ENCODE peak calls at places on chromosomes 13 and 19, in four cellular contexts. Q is mesothelial cell of epicardium, G is thoracic aorta, H is choroid plexus epithelial cell. U is an unnamed sample.

GRCh38 chr13:99653526-99653925 is 152.3 kb downstream of the TM9SF2 start:
- DNase-seq in H (no peak), G (no peak), Q (no peak), U (no peak)

GRCh38 chr19:50710094-50710493 is 9.5 kb downstream of the SHANK1 start:
- DNase-seq in G (no peak), H (no peak), Q (no peak), U (no peak)

GRCh38 chr13:54287062-54287764 is 1258.6 kb downstream of the OLFM4 start:
- DNase-seq in H (no peak), Q (no peak), G (no peak), U (no peak)

GRCh38 chr19:2015611-2015950 is at the start of gene BTBD2:
- DNase-seq in G (no peak), Q (no peak), H (peak), U (peak)

GRCh38 chr13:48827709-48828108 is 148.0 kb upstream of the FNDC3A start:
- DNase-seq in G (no peak), H (no peak), Q (no peak), U (no peak)

GRCh38 chr19:46000497-46001246 is 5.4 kb downstream of the CCDC61 start:
- DNase-seq in G (no peak), H (peak), Q (no peak), U (no peak)

GRCh38 chr19:40225440-40226305 is 816 bp downstream of the CCNP start:
- DNase-seq in Q (no peak), G (no peak), H (peak), U (no peak)

GRCh38 chr13:73138276-73138950 is 79.6 kb downstream of the KLF5 start:
- DNase-seq in G (no peak), H (peak), Q (no peak), U (peak)

GRCh38 chr13:29543230-29544215 is 52.0 kb downstream of the SLC7A1 start:
- DNase-seq in Q (no peak), G (no peak), H (peak), U (no peak)

GRCh38 chr19:33209844-33210230 is 15.7 kb downstream of the LRP3 start:
- DNase-seq in H (no peak), G (no peak), Q (no peak), U (no peak)

GRCh38 chr19:17616961-17617806 is 61.7 kb downstream of the COLGALT1 start:
- DNase-seq in H (no peak), Q (no peak), G (no peak), U (no peak)

GRCh38 chr19:33064117-33064777 is 441 bp downstream of the RHPN2 start:
- DNase-seq in H (no peak), G (no peak), Q (peak), U (no peak)

GRCh38 chr19:8580710-8581281 is 3.6 kb upstream of the MYO1F start:
- DNase-seq in G (peak), H (peak), Q (peak), U (peak)

GRCh38 chr19:10863107-10863700 is 8.1 kb upstream of the CARM1 start:
- DNase-seq in Q (no peak), H (peak), G (no peak), U (no peak)

GRCh38 chr19:10862561-10863106 is 8.7 kb upstream of the CARM1 start:
- DNase-seq in G (no peak), H (no peak), Q (no peak), U (no peak)

GRCh38 chr19:10864538-10864899 is 6.8 kb upstream of the CARM1 start:
- DNase-seq in H (peak), Q (peak), G (peak), U (peak)

GRCh38 chr19:10858204-10858828 is 10.1 kb downstream of the C19orf38 start:
- DNase-seq in Q (no peak), G (no peak), H (peak), U (no peak)

GRCh38 chr19:10861118-10861651 is 10.2 kb upstream of the CARM1 start:
- DNase-seq in H (peak), Q (no peak), G (no peak), U (no peak)
- TF ChIP-seq CTCF in H (peak), Q (peak), G (peak), U (peak)

GRCh38 chr13:101149735-101150380 is 266.4 kb downstream of the NALCN start:
- DNase-seq in G (no peak), H (peak), Q (no peak), U (peak)
- TF ChIP-seq CTCF in G (no peak), H (peak), Q (no peak), U (peak)

GRCh38 chr19:53308339-53308811 is 25.2 kb upstream of the ZNF845 start:
- DNase-seq in Q (no peak), G (no peak), H (peak), U (no peak)
- TF ChIP-seq CTCF in Q (peak), G (no peak), H (peak), U (peak)

GRCh38 chr13:24161010-24161775 is 673 bp downstream of the SPATA13 start:
- DNase-seq in Q (no peak), H (no peak), G (no peak), U (no peak)
- TF ChIP-seq CTCF in Q (no peak), H (no peak), G (no peak), U (no peak)

GRCh38 chr13:38582133-38582532 is 104.7 kb upstream of the FREM2 start:
- DNase-seq in H (peak), Q (no peak), G (no peak), U (no peak)
- TF ChIP-seq CTCF in H (peak), Q (peak), G (peak), U (peak)

GRCh38 chr19:29660835-29661234 is 4.4 kb upstream of the PLEKHF1 start:
- DNase-seq in G (no peak), H (no peak), Q (no peak), U (no peak)

GRCh38 chr19:29662278-29662603 is 3.0 kb upstream of the PLEKHF1 start:
- DNase-seq in H (no peak), G (no peak), Q (no peak), U (no peak)

GRCh38 chr19:29663861-29664752 is 1.2 kb upstream of the PLEKHF1 start:
- DNase-seq in Q (no peak), H (peak), G (no peak), U (no peak)

GRCh38 chr19:29664753-29665214 is 477 bp upstream of the PLEKHF1 start:
- DNase-seq in Q (no peak), H (no peak), G (no peak), U (no peak)

DNA sequence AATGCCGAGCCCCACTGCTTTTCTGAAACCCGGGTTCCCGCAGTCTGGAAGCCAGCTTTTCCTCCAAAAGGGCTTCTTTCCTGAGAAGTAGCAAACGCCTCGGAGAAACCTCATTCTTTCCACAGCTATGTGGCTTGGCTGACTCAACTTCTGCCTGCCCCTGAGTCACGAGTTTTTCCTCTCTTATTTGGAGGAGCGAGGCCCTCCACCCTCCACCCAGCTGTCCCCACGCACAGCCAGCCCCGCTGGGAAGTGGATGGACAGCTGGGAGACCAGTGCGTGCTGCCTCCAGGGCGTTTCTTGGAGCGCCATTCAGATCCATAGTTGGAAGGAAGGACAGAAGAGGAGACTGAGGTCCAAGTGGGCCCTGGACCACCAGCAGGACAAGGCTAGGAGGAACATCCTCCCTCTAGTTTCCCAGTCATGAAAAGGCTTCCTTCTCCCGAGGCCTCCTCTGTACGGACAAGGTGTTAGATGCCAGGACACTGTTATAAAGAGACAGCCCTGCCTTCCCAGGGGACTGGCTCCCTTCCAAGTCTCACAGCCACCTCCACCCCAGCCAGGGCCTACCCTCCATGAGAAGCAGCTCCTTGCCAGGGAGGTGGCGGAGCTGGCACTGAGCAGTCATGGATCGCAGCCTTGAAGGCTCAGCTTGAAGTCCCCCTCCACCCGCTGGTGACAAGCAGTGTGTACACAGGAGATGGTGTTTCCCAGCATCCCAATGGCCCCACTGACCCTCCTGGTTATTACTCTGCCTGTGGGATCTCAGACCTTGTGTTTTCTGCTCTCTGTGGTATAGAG is 2.5 kb upstream of the PLEKHF1 start:
- DNase-seq in Q (no peak), G (peak), H (peak), U (peak)
- TF ChIP-seq CTCF in Q (no peak), G (no peak), H (no peak), U (no peak)

GRCh38 chr19:34345934-34346333 is 19.1 kb upstream of the GPI start:
- DNase-seq in H (peak), G (no peak), Q (no peak), U (no peak)
- TF ChIP-seq CTCF in H (peak), G (peak), Q (peak), U (peak)

U was measured in AG09319.